ENCODE peak calls at places on chromosomes 5 and 9, in five cellular contexts. W is IMR-90, B is SK-N-SH, K is K562, D is HepG2. R is an unnamed sample.

GRCh38 chr9:114827658-114828360 is 22.0 kb upstream of the TNFSF15 start:
- DNase-seq in D (no peak), K (no peak), B (no peak), W (no peak), R (no peak)

GRCh38 chr5:87004101-87004500 is 263.6 kb upstream of the RASA1 start:
- DNase-seq in B (no peak), W (peak), K (no peak), D (no peak), R (no peak)

GRCh38 chr5:179121667-179122111 is 61.5 kb downstream of the ZNF354C start:
- DNase-seq in W (no peak), D (no peak), B (no peak), K (no peak), R (no peak)

GRCh38 chr5:145975361-145976066 is 39.1 kb downstream of the SH3RF2 start:
- DNase-seq in D (peak), W (peak), K (no peak), B (peak), R (no peak)

GRCh38 chr9:134316444-134317160 is 9.7 kb upstream of the RXRA start:
- DNase-seq in W (peak), K (peak), B (peak), D (no peak), R (peak)

GRCh38 chr5:172494630-172495505 is 40.5 kb upstream of the SH3PXD2B start:
- DNase-seq in K (no peak), W (no peak), D (no peak), B (no peak), R (no peak)

GRCh38 chr5:73966411-73966810 is 340.4 kb downstream of the ARHGEF28 start:
- DNase-seq in W (no peak), K (no peak), D (no peak), B (no peak), R (no peak)

GRCh38 chr9:33430942-33431341 is 16.5 kb downstream of the AQP3 start:
- DNase-seq in K (peak), W (no peak), D (no peak), B (no peak), R (no peak)

GRCh38 chr5:135887881-135888614 is 7.6 kb downstream of the IL9 start:
- DNase-seq in B (no peak), K (peak), D (peak), W (peak), R (no peak)

GRCh38 chr9:18800579-18800978 is 232.4 kb downstream of the SAXO1 start:
- DNase-seq in B (no peak), K (no peak), D (no peak), W (no peak), R (no peak)

GRCh38 chr5:173919443-173919842 is 31.3 kb downstream of the CPEB4 start:
- DNase-seq in B (no peak), W (peak), D (peak), K (no peak), R (no peak)

GRCh38 chr5:103461223-103461622 is 101.4 kb downstream of the NUDT12 start:
- DNase-seq in D (no peak), B (no peak), W (peak), K (no peak), R (no peak)

GRCh38 chr9:72473474-72474241 is 47.8 kb upstream of the TMC1 start:
- DNase-seq in D (no peak), W (peak), K (no peak), B (no peak), R (peak)
- TF ChIP-seq USF2 in D (no peak), W (peak), K (no peak), B (no peak), R (peak)

GRCh38 chr9:20376780-20377179 is 245.5 kb downstream of the MLLT3 start:
- DNase-seq in B (no peak), W (no peak), D (peak), K (no peak), R (no peak)

GRCh38 chr9:20378851-20379250 is 243.4 kb downstream of the MLLT3 start:
- DNase-seq in K (no peak), B (no peak), D (no peak), W (no peak), R (no peak)

GRCh38 chr9:20369391-20369790 is 252.9 kb downstream of the MLLT3 start:
- DNase-seq in D (no peak), W (no peak), B (no peak), K (no peak), R (no peak)

GRCh38 chr9:20376042-20376441 is 246.3 kb downstream of the MLLT3 start:
- DNase-seq in W (no peak), K (no peak), B (no peak), D (no peak), R (no peak)

DNA sequence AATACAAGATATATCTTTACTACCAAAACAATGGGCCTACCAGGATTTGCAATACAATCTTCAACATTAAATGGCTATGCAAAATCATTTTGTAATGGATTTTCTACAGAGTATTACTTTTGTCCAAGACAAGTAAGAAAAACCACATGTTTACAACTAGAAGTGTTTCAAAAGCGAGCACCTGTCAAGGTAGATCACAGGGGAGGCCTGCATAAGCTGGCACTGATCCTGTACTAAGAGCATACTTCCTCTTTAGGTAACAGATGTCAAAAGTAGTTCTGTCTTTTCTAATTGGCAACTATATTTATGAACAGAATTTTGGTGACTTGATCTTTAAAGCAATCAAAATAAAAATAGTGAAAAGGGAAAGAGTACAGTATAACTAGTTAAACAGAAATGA is 249.0 kb downstream of the MLLT3 start:
- DNase-seq in W (no peak), B (no peak), D (no peak), K (no peak), R (no peak)
- TF ChIP-seq MXI1 in W (no peak), B (no peak), D (no peak), K (no peak), R (no peak)

GRCh38 chr5:520850-521226 is 3.4 kb downstream of the SLC9A3 start:
- DNase-seq in K (no peak), B (no peak), D (no peak), W (no peak), R (no peak)

GRCh38 chr5:516980-517379 is 7.3 kb downstream of the SLC9A3 start:
- DNase-seq in D (no peak), W (no peak), B (no peak), K (no peak), R (no peak)

GRCh38 chr5:520196-520849 is 3.9 kb downstream of the SLC9A3 start:
- DNase-seq in D (no peak), W (no peak), K (no peak), B (no peak), R (no peak)

GRCh38 chr5:517535-518100 is 6.6 kb downstream of the SLC9A3 start:
- DNase-seq in K (no peak), D (no peak), B (no peak), W (no peak), R (no peak)

DNA sequence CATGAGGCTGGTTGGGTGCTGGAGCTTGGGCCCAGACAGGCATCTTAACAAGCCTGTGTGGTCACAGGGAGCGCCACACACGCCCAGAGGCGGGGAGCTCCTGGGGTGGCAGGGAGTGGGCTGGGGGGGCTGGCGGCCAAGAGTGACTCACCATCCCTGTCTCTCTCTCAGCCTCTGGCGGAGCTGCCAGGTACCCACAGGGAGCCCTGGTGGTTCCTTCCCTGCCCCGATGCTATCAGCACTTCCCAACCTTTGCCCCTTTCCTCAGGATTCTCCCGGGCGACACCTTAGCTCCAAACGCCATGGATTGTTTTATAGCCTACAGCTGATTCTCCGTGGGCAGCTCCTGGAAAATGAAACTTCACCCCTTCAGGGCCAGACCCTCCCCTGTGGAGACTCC is 5.5 kb downstream of the SLC9A3 start:
- DNase-seq in W (no peak), K (no peak), D (no peak), B (no peak), R (no peak)
- TF ChIP-seq USF2 in W (no peak), K (no peak), D (no peak), B (no peak), R (no peak)

GRCh38 chr5:76303917-76304316 is 99.2 kb upstream of the IQGAP2 start:
- DNase-seq in B (no peak), D (no peak), W (no peak), K (no peak), R (peak)
- TF ChIP-seq MXI1 in B (no peak), D (no peak), W (no peak), K (no peak), R (no peak)

GRCh38 chr5:77636423-77637169 is 1.9 kb downstream of the OTP start:
- DNase-seq in D (no peak), B (peak), K (no peak), W (no peak), R (no peak)
- TF ChIP-seq USF2 in D (no peak), B (no peak), K (no peak), W (no peak), R (no peak)

GRCh38 chr5:126595486-126596083 is 566 bp upstream of the ALDH7A1 start:
- DNase-seq in K (no peak), B (no peak), D (no peak), W (peak), R (no peak)

GRCh38 chr5:126597156-126597555 is 2.1 kb upstream of the ALDH7A1 start:
- DNase-seq in B (no peak), D (peak), K (no peak), W (peak), R (no peak)

GRCh38 chr5:126594676-126595485 is at the start of gene ALDH7A1:
- DNase-seq in K (no peak), B (peak), W (no peak), D (peak), R (no peak)

GRCh38 chr5:126591549-126591948 is 3.5 kb downstream of the ALDH7A1 start:
- DNase-seq in D (no peak), K (no peak), B (no peak), W (no peak), R (no peak)

DNA sequence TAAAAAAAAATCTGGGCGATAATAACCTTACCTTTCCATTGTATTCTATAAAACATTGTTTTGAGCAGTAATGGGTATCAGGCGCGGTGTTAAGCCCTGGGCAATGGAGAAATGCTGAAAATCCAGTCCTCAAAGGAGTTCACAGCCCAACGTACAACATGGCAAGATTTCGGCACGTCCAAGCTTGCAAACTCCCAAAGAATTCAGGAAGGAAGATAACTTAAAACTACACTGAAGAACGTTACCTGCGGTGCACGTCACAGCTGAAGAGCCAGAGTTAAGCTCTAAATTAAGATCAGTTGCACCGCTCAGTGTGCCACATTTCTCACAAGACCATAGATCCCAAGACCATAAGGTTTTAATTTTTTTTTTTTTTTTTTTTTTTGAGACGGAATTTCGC is 942 bp downstream of the ALDH7A1 start:
- DNase-seq in K (no peak), D (no peak), B (no peak), W (peak), R (no peak)
- TF ChIP-seq MXI1 in K (no peak), D (no peak), B (no peak), W (no peak), R (no peak)

GRCh38 chr5:133245191-133246052 is 193.6 kb downstream of the HSPA4 start:
- DNase-seq in B (no peak), W (peak), D (peak), K (peak), R (no peak)
- TF ChIP-seq USF2 in B (no peak), W (peak), D (no peak), K (no peak), R (no peak)

DNA sequence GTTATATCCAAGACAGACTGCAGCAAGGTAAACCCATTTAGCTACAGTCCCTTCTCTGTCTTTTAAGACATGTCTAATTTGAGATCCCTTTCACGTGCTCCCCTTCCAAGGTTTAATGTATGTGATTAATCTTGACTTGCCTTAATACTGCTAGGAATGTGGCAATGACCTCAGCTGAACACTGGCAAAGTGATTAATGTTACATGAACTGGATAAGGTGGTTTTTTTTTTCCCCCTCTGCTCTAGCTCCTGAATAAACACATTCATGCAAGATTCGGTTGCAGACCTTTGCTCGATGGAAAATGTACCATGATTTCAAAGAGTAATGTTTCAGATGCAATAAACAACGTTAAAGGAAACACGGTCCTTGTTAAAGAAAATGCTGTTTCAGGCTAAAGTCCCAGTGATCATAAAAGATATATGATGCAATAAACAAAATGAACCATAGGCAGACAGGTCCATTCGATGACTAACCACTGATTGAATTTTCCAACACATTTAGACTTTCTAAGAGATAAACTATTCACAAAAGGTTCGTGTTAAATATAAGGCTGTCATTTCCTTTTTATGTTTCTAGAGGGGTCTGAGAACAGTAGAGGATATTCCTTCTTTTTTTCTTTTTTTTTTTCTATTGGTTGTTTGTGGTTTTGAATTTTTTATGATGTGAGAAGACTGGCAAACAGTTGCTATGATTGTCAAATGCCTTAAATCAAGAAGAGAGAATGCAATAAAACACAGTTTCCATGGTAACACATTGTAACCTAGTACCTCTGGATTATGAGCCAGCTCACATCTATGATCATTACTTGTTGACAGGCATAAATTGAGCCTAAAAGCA is 44.7 kb upstream of the ZNF608 start:
- DNase-seq in D (no peak), B (no peak), K (no peak), W (peak), R (no peak)
- TF ChIP-seq MXI1 in D (no peak), B (no peak), K (no peak), W (no peak), R (no peak)

DNA sequence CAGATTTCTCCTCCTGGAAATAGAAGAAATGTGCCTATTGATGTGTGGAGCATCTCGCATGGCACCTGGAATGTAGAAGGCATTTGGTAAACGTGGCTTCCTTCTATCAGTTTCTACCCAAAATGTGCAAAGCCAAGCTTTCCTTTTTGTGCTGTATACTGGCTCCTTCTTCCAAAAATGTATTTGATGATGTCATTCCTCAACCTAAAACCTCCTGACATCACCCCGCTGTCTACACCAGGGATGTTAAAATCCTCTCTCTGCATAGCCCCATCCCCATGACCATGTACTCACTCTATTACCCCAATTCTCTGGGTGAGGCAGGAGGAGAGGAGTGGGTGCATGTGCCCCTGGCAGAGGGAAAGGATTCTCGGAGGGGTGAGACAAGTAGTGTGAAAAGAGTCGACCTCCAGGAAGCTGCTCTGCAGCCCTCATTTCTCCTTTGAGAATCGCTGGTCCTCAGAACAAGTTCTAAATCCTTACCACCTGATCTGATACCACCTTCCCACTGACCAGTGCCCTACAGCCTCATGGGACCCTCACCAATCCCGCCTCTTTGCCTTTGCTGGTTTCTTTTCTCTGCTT is 11.7 kb upstream of the MED10 start:
- DNase-seq in W (no peak), B (no peak), K (no peak), D (no peak), R (no peak)
- TF ChIP-seq USF2 in W (no peak), B (no peak), K (no peak), D (no peak), R (no peak)